ENCODE peak calls at places on chromosome 13, in five cellular contexts. One of them, this sample, is unnamed.

GRCh38 chr13:85729296-85729695 is 69.9 kb downstream of the SLITRK6 start:
- DNase-seq in OCI-LY7: no peak
- DNase-seq in lower lobe of right lung: no peak
- DNase-seq in Panc1: no peak
- DNase-seq in CD8-positive, alpha-beta T cell: no peak
- DNase-seq in this sample: no peak

GRCh38 chr13:20351279-20352022 is 119.3 kb upstream of the GJB6 start:
- DNase-seq in OCI-LY7: no peak
- DNase-seq in lower lobe of right lung: no peak
- DNase-seq in Panc1: no peak
- DNase-seq in CD8-positive, alpha-beta T cell: no peak
- DNase-seq in this sample: no peak

GRCh38 chr13:32443111-32443510 is 15.2 kb upstream of the N4BP2L1 start:
- DNase-seq in OCI-LY7: peak
- DNase-seq in lower lobe of right lung: no peak
- DNase-seq in Panc1: no peak
- DNase-seq in CD8-positive, alpha-beta T cell: no peak
- DNase-seq in this sample: peak

GRCh38 chr13:22017226-22017625 is 346.4 kb downstream of the FGF9 start:
- DNase-seq in OCI-LY7: no peak
- DNase-seq in lower lobe of right lung: no peak
- DNase-seq in Panc1: no peak
- DNase-seq in CD8-positive, alpha-beta T cell: no peak
- DNase-seq in this sample: no peak

GRCh38 chr13:102091231-102091630 is 310.6 kb downstream of the FGF14 start:
- DNase-seq in OCI-LY7: no peak
- DNase-seq in lower lobe of right lung: no peak
- DNase-seq in Panc1: no peak
- DNase-seq in CD8-positive, alpha-beta T cell: no peak
- DNase-seq in this sample: no peak

GRCh38 chr13:83825676-83826075 is 56.6 kb downstream of the SLITRK1 start:
- DNase-seq in OCI-LY7: no peak
- DNase-seq in lower lobe of right lung: no peak
- DNase-seq in Panc1: no peak
- DNase-seq in CD8-positive, alpha-beta T cell: no peak
- DNase-seq in this sample: no peak

GRCh38 chr13:113744197-113745000 is 14.6 kb upstream of the TMEM255B start:
- DNase-seq in OCI-LY7: no peak
- DNase-seq in lower lobe of right lung: peak
- DNase-seq in Panc1: no peak
- DNase-seq in CD8-positive, alpha-beta T cell: no peak
- DNase-seq in this sample: no peak

GRCh38 chr13:46551410-46552301 is 1.3 kb upstream of the LRCH1 start:
- DNase-seq in OCI-LY7: peak
- DNase-seq in lower lobe of right lung: peak
- DNase-seq in Panc1: peak
- DNase-seq in CD8-positive, alpha-beta T cell: peak
- DNase-seq in this sample: peak

GRCh38 chr13:79480954-79481684 is at the start of gene NDFIP2:
- DNase-seq in OCI-LY7: peak
- DNase-seq in lower lobe of right lung: peak
- DNase-seq in Panc1: no peak
- DNase-seq in CD8-positive, alpha-beta T cell: peak
- DNase-seq in this sample: peak

GRCh38 chr13:69769637-69770036 is 338.0 kb upstream of the ATXN8OS start:
- DNase-seq in OCI-LY7: peak
- DNase-seq in lower lobe of right lung: no peak
- DNase-seq in Panc1: no peak
- DNase-seq in CD8-positive, alpha-beta T cell: no peak
- DNase-seq in this sample: no peak

GRCh38 chr13:99484405-99484981 is 16.8 kb upstream of the TM9SF2 start:
- DNase-seq in OCI-LY7: no peak
- DNase-seq in lower lobe of right lung: no peak
- DNase-seq in Panc1: no peak
- DNase-seq in CD8-positive, alpha-beta T cell: no peak
- DNase-seq in this sample: no peak

GRCh38 chr13:26425439-26426358 is 131.8 kb upstream of the WASF3 start:
- DNase-seq in OCI-LY7: no peak
- DNase-seq in lower lobe of right lung: peak
- DNase-seq in Panc1: no peak
- DNase-seq in CD8-positive, alpha-beta T cell: no peak
- DNase-seq in this sample: no peak

GRCh38 chr13:50375792-50376191 is 360.5 kb downstream of the KCNRG start:
- DNase-seq in OCI-LY7: peak
- DNase-seq in lower lobe of right lung: no peak
- DNase-seq in Panc1: no peak
- DNase-seq in CD8-positive, alpha-beta T cell: no peak
- DNase-seq in this sample: no peak

GRCh38 chr13:26502826-26503225 is 54.7 kb upstream of the WASF3 start:
- DNase-seq in OCI-LY7: no peak
- DNase-seq in lower lobe of right lung: no peak
- DNase-seq in Panc1: no peak
- DNase-seq in CD8-positive, alpha-beta T cell: no peak
- DNase-seq in this sample: no peak

GRCh38 chr13:111046590-111047141 is 68.4 kb upstream of the ARHGEF7 start:
- DNase-seq in OCI-LY7: no peak
- DNase-seq in lower lobe of right lung: no peak
- DNase-seq in Panc1: no peak
- DNase-seq in CD8-positive, alpha-beta T cell: no peak
- DNase-seq in this sample: peak

GRCh38 chr13:40334031-40334430 is 332.4 kb downstream of the FOXO1 start:
- DNase-seq in OCI-LY7: no peak
- DNase-seq in lower lobe of right lung: no peak
- DNase-seq in Panc1: no peak
- DNase-seq in CD8-positive, alpha-beta T cell: no peak
- DNase-seq in this sample: no peak

GRCh38 chr13:102172406-102172805 is 229.4 kb downstream of the FGF14 start:
- DNase-seq in OCI-LY7: no peak
- DNase-seq in lower lobe of right lung: no peak
- DNase-seq in Panc1: no peak
- DNase-seq in CD8-positive, alpha-beta T cell: no peak
- DNase-seq in this sample: no peak

GRCh38 chr13:21326155-21327030 is 132.7 kb downstream of the ZDHHC20 start:
- DNase-seq in OCI-LY7: no peak
- DNase-seq in lower lobe of right lung: no peak
- DNase-seq in Panc1: no peak
- DNase-seq in CD8-positive, alpha-beta T cell: no peak
- DNase-seq in this sample: no peak

GRCh38 chr13:99830931-99831330 is 140.6 kb downstream of the ZIC5 start:
- DNase-seq in OCI-LY7: no peak
- DNase-seq in lower lobe of right lung: no peak
- DNase-seq in Panc1: no peak
- DNase-seq in CD8-positive, alpha-beta T cell: no peak
- DNase-seq in this sample: no peak

GRCh38 chr13:114286808-114287207 is 5.4 kb downstream of the UPF3A start:
- DNase-seq in OCI-LY7: no peak
- DNase-seq in lower lobe of right lung: no peak
- DNase-seq in Panc1: no peak
- DNase-seq in CD8-positive, alpha-beta T cell: no peak
- DNase-seq in this sample: no peak

GRCh38 chr13:25865391-25865790 is 186.4 kb downstream of the SHISA2 start:
- DNase-seq in OCI-LY7: no peak
- DNase-seq in lower lobe of right lung: no peak
- DNase-seq in Panc1: no peak
- DNase-seq in CD8-positive, alpha-beta T cell: no peak
- DNase-seq in this sample: no peak

GRCh38 chr13:110259651-110260050 is 47.3 kb downstream of the COL4A1 start:
- DNase-seq in OCI-LY7: no peak
- DNase-seq in lower lobe of right lung: no peak
- DNase-seq in Panc1: no peak
- DNase-seq in CD8-positive, alpha-beta T cell: no peak
- DNase-seq in this sample: no peak

DNA sequence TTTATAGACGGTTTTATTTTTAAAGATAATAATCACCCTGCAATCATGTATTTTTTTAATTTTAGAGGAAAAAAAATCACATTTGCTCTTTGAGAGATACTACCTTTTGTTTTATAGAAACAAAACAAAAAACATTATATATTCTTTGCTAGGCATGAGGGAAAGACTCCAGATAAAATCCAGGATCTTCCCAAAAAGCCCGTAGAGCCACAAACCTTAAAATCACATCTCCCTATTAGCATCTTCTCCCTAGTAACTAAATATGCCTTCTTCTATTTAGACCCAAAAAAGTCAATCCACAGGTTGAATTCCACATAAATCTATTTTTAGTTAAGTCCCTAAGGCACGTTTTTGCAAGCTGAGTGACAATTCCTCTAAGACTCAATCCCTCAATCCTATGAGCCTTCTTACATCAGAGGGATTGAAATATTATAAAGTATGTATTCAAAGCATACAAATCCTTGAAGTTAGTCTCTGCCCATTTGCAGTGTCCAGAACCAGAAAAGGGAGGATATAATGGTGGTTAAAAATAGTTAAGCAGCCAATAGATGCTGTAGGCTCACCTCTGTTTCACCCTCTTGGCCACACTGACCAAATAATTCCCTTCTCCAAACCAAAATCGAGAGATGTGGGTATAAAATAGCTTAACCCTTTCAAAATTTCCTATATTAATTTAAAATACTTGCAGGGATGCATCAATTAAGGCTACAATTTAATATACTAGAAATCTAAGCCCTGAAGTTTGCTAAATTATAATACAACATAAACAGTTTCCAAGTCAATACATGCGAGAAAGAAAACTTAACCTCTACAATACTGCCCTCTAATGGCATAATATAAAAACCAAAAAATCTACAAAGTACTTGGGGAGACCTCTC is 64.0 kb downstream of the SERP2 start:
- DNase-seq in OCI-LY7: peak
- DNase-seq in lower lobe of right lung: no peak
- DNase-seq in Panc1: no peak
- DNase-seq in CD8-positive, alpha-beta T cell: no peak
- DNase-seq in this sample: peak
- TF ChIP-seq CTCF in OCI-LY7: peak
- TF ChIP-seq CTCF in lower lobe of right lung: peak
- TF ChIP-seq CTCF in Panc1: peak
- TF ChIP-seq CTCF in CD8-positive, alpha-beta T cell: peak
- TF ChIP-seq CTCF in this sample: no peak

GRCh38 chr13:52749446-52749845 is 9.8 kb upstream of the CNMD start:
- DNase-seq in OCI-LY7: no peak
- DNase-seq in lower lobe of right lung: no peak
- DNase-seq in Panc1: no peak
- DNase-seq in CD8-positive, alpha-beta T cell: no peak
- DNase-seq in this sample: no peak
- TF ChIP-seq CTCF in OCI-LY7: no peak
- TF ChIP-seq CTCF in lower lobe of right lung: no peak
- TF ChIP-seq CTCF in Panc1: no peak
- TF ChIP-seq CTCF in CD8-positive, alpha-beta T cell: no peak
- TF ChIP-seq CTCF in this sample: no peak

GRCh38 chr13:61148691-61149332 is 266.8 kb downstream of the PCDH20 start:
- DNase-seq in OCI-LY7: no peak
- DNase-seq in lower lobe of right lung: no peak
- DNase-seq in Panc1: no peak
- DNase-seq in CD8-positive, alpha-beta T cell: no peak
- DNase-seq in this sample: no peak
- TF ChIP-seq CTCF in OCI-LY7: no peak
- TF ChIP-seq CTCF in lower lobe of right lung: no peak
- TF ChIP-seq CTCF in Panc1: no peak
- TF ChIP-seq CTCF in CD8-positive, alpha-beta T cell: no peak
- TF ChIP-seq CTCF in this sample: no peak

GRCh38 chr13:30863796-30864195 is 42.3 kb upstream of the MEDAG start:
- DNase-seq in OCI-LY7: no peak
- DNase-seq in lower lobe of right lung: no peak
- DNase-seq in Panc1: no peak
- DNase-seq in CD8-positive, alpha-beta T cell: no peak
- DNase-seq in this sample: no peak

GRCh38 chr13:30863231-30863630 is 42.8 kb upstream of the MEDAG start:
- DNase-seq in OCI-LY7: no peak
- DNase-seq in lower lobe of right lung: no peak
- DNase-seq in Panc1: no peak
- DNase-seq in CD8-positive, alpha-beta T cell: no peak
- DNase-seq in this sample: no peak

GRCh38 chr13:30864352-30865130 is 41.5 kb upstream of the MEDAG start:
- DNase-seq in OCI-LY7: no peak
- DNase-seq in lower lobe of right lung: no peak
- DNase-seq in Panc1: no peak
- DNase-seq in CD8-positive, alpha-beta T cell: no peak
- DNase-seq in this sample: no peak

GRCh38 chr13:30866692-30867669 is 39.1 kb upstream of the MEDAG start:
- DNase-seq in OCI-LY7: no peak
- DNase-seq in lower lobe of right lung: no peak
- DNase-seq in Panc1: no peak
- DNase-seq in CD8-positive, alpha-beta T cell: no peak
- DNase-seq in this sample: no peak

GRCh38 chr13:30865131-30866009 is 40.7 kb upstream of the MEDAG start:
- DNase-seq in OCI-LY7: peak
- DNase-seq in lower lobe of right lung: peak
- DNase-seq in Panc1: no peak
- DNase-seq in CD8-positive, alpha-beta T cell: no peak
- DNase-seq in this sample: peak
- TF ChIP-seq CTCF in OCI-LY7: peak
- TF ChIP-seq CTCF in lower lobe of right lung: peak
- TF ChIP-seq CTCF in Panc1: peak
- TF ChIP-seq CTCF in CD8-positive, alpha-beta T cell: peak
- TF ChIP-seq CTCF in this sample: peak

GRCh38 chr13:95201814-95202521 is 99.3 kb downstream of the ABCC4 start:
- DNase-seq in OCI-LY7: no peak
- DNase-seq in lower lobe of right lung: no peak
- DNase-seq in Panc1: no peak
- DNase-seq in CD8-positive, alpha-beta T cell: no peak
- DNase-seq in this sample: no peak

GRCh38 chr13:95195146-95195545 is 106.1 kb downstream of the ABCC4 start:
- DNase-seq in OCI-LY7: no peak
- DNase-seq in lower lobe of right lung: no peak
- DNase-seq in Panc1: no peak
- DNase-seq in CD8-positive, alpha-beta T cell: no peak
- DNase-seq in this sample: no peak

GRCh38 chr13:95204231-95204765 is 97.0 kb downstream of the ABCC4 start:
- DNase-seq in OCI-LY7: no peak
- DNase-seq in lower lobe of right lung: no peak
- DNase-seq in Panc1: no peak
- DNase-seq in CD8-positive, alpha-beta T cell: no peak
- DNase-seq in this sample: no peak

GRCh38 chr13:95197548-95197947 is 103.7 kb downstream of the ABCC4 start:
- DNase-seq in OCI-LY7: no peak
- DNase-seq in lower lobe of right lung: no peak
- DNase-seq in Panc1: no peak
- DNase-seq in CD8-positive, alpha-beta T cell: no peak
- DNase-seq in this sample: no peak

GRCh38 chr13:95199896-95200295 is 101.4 kb downstream of the ABCC4 start:
- DNase-seq in OCI-LY7: no peak
- DNase-seq in lower lobe of right lung: no peak
- DNase-seq in Panc1: no peak
- DNase-seq in CD8-positive, alpha-beta T cell: no peak
- DNase-seq in this sample: no peak
- TF ChIP-seq CTCF in OCI-LY7: no peak
- TF ChIP-seq CTCF in lower lobe of right lung: no peak
- TF ChIP-seq CTCF in Panc1: no peak
- TF ChIP-seq CTCF in CD8-positive, alpha-beta T cell: no peak
- TF ChIP-seq CTCF in this sample: no peak